ENCODE peak calls at places on chromosomes 13 and 19, in five cellular contexts. Q is A549, Z is HCT116, V is Panc1, S is GM23338. P is an unnamed sample.

GRCh38 chr19:17125728-17126677 is 50.4 kb downstream of the MYO9B start:
- DNase-seq in Q (no peak), V (no peak), S (peak), Z (no peak), P (peak)

GRCh38 chr19:8363803-8364771 is at the start of gene ANGPTL4:
- DNase-seq in Q (peak), Z (peak), V (no peak), S (peak), P (peak)

GRCh38 chr19:55264531-55264930 is 5.7 kb upstream of the PPP6R1 start:
- DNase-seq in Q (no peak), Z (no peak), V (no peak), S (no peak), P (no peak)

GRCh38 chr13:39956036-39956435 is 300.6 kb downstream of the COG6 start:
- DNase-seq in V (no peak), S (no peak), Q (no peak), Z (no peak), P (no peak)

GRCh38 chr13:96041326-96042092 is 11.7 kb downstream of the UGGT2 start:
- DNase-seq in S (no peak), Z (no peak), V (no peak), Q (no peak), P (no peak)

GRCh38 chr13:68944272-68944671 is 1163.4 kb upstream of the ATXN8OS start:
- DNase-seq in Z (no peak), V (no peak), Q (no peak), S (no peak), P (no peak)

GRCh38 chr13:113374511-113375175 is 10.7 kb upstream of the GRTP1 start:
- DNase-seq in Z (no peak), S (no peak), Q (no peak), V (no peak), P (no peak)

GRCh38 chr13:51326782-51327181 is 12.7 kb upstream of the SERPINE3 start:
- DNase-seq in Q (no peak), S (no peak), V (no peak), Z (no peak), P (no peak)

GRCh38 chr19:1648156-1648925 is 4.1 kb downstream of the TCF3 start:
- DNase-seq in Q (no peak), Z (no peak), V (no peak), S (no peak), P (no peak)

DNA sequence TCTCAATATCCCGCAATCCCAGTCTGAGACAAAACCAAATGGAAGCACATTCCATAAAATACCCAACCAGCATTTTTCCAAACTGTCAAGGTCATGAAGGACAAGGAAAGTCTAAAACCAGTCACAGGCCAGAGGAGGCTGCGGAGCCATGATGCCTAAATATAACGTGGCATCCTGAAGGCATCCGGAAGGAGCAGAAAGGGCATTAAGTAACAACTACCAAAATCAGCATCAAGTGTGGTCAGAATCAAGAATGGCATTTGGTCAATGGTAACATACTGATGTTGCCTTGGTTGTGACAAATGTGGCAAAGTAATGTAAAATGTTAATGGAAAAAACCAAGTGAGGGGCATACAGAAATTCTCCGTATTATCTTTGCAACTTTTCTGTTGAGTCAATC is 3.5 kb upstream of the ATF5 start:
- DNase-seq in S (no peak), V (no peak), Q (no peak), Z (no peak), P (no peak)
- TF ChIP-seq REST in S (no peak), V (no peak), Q (no peak), Z (no peak), P (no peak)

DNA sequence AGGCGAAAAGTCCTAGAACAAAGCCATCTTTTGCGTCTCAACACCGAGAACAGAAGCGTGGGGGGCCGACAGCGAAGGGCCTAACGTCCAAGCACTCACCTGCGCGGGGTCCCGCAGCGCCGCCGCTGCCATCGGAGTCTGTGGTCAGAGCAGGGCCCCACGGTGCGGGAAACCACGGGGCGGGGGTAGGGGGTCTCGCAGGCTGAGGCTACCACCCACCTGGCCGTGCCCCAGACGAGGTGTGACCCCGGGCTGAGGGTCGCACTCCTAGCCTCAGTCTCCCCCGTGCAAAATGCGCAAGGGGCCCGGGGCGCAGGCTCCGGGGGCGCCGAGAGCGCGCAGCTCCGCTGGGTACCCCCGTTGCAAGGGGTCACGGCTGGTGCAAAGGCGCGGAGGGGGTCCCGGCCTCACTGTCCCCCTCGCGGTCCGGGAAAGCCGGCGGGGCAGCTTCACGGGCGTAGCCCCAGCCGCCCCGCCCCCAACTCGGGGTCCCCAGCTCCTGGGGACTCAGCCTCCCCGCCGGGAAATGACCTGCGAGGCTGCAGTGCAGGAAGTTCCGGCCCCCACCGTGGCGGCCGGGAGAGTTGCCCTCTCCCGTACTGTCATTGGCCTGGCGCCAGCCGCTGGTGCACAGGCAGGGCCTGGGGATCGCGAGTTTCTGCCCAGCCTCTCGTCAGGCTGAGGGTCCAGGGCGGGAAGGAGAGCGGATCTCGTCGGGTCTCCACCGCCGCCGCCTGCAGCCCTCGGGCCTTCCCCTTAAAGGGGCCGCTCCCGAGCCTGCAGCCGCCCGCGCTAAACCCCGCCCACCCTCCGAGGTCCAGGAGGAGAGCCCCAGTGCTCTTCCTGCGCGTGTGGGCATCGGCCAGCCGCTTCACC is at the start of gene ZNF792:
- DNase-seq in S (peak), Q (peak), Z (peak), V (no peak), P (no peak)
- TF ChIP-seq REST in S (no peak), Q (no peak), Z (no peak), V (no peak), P (no peak)

GRCh38 chr19:4058696-4059492 is 7.8 kb downstream of the ZBTB7A start:
- DNase-seq in V (no peak), Q (no peak), Z (no peak), S (peak), P (no peak)
- TF ChIP-seq REST in V (no peak), Q (no peak), Z (no peak), S (no peak), P (no peak)

DNA sequence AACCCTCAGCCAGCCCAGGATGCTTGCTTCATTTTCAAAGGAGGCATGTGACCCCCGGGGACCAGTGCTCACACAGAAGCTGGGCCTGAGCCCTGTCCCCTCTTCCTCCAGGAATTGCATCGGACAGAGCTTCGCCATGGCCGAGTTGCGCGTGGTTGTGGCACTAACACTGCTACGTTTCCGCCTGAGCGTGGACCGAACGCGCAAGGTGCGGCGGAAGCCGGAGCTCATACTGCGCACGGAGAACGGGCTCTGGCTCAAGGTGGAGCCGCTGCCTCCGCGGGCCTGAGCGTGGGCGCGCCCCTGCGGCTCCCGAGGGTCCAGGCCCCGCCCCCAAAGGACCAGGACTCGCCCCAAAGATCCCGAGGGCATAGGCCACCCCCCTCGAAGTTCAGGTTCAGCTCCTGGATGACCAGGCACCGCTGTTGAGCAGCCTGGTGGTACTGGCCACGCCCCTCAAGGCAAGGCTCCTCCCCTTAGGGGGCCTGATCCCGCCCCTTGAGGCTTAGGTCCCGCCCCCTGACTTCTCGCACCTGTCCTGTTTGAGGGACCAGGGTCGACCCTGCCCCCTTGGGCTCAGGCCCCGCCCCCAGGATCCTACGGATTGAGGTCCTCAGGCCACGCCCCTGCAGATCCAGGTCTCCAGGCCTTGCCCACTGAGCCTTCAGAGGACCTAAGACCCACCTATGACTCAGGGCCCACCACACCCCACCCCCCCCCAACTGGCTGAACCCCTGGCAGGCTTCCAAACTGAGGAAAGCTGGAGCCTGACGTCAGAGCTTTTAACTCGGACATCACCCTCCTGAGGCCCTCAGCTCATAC is 43.1 kb downstream of the CYP4F22 start:
- DNase-seq in Z (no peak), V (no peak), Q (peak), S (peak), P (no peak)
- TF ChIP-seq REST in Z (no peak), V (no peak), Q (no peak), S (no peak), P (no peak)

GRCh38 chr19:18879579-18880373 is 16.2 kb downstream of the CERS1 start:
- DNase-seq in S (peak), V (no peak), Z (peak), Q (peak), P (peak)
- TF ChIP-seq REST in S (no peak), V (no peak), Z (no peak), Q (no peak), P (no peak)

GRCh38 chr19:39546599-39546998 is 6.6 kb upstream of the EID2 start:
- DNase-seq in Q (peak), Z (no peak), S (peak), V (no peak), P (no peak)
- TF ChIP-seq REST in Q (no peak), Z (no peak), S (no peak), V (no peak), P (no peak)